ENCODE peak calls at places on chromosomes 13 and 19, in nine cellular contexts. B is H1, A is A549, W is endothelial cell of umbilical vein, O is GM12878, Q is HCT116, C is K562, V is SK-N-SH, R is HepG2. X is an unnamed sample.

GRCh38 chr19:13056052-13056660 is 46.5 kb downstream of the LYL1 start:
- DNase-seq in W (no peak), R (no peak), A (no peak), O (no peak), B (peak; percentile 70), C (no peak), V (peak; percentile 85), Q (peak; percentile 64), X (no peak)

GRCh38 chr19:21256722-21257121 is 72.5 kb downstream of the ZNF708 start:
- DNase-seq in R (peak; percentile 48), W (no peak), V (peak; percentile 20), B (no peak), C (peak; percentile 8), A (peak; percentile 68), O (no peak), Q (peak; percentile 23), X (peak; percentile 33)

GRCh38 chr13:57633141-57633949 is 1.8 kb downstream of the PCDH17 start:
- DNase-seq in C (no peak), O (no peak), Q (no peak), B (peak; percentile 93), R (no peak), V (peak; percentile 79), A (no peak), W (peak; percentile 51), X (no peak)

GRCh38 chr19:48539503-48540096 is 12.4 kb upstream of the SULT2B1 start:
- DNase-seq in A (peak; percentile 94), Q (no peak), B (no peak), R (no peak), V (peak; percentile 63), W (peak; percentile 10), O (no peak), C (no peak), X (peak; percentile 49)

GRCh38 chr19:27679399-27679798 is 1533.6 kb downstream of the UQCRFS1 start:
- DNase-seq in W (no peak), V (no peak), C (no peak), Q (no peak), B (no peak), O (no peak), A (no peak), R (no peak), X (no peak)

GRCh38 chr19:35055715-35056179 is 14.2 kb downstream of the HPN start:
- DNase-seq in R (no peak), B (peak; percentile 75), O (no peak), Q (no peak), A (peak; percentile 51), V (no peak), W (no peak), C (peak; percentile 42), X (no peak)

GRCh38 chr13:32051156-32051555 is 19.6 kb downstream of the FRY start:
- DNase-seq in W (no peak), R (no peak), O (no peak), V (no peak), B (no peak), A (no peak), Q (no peak), C (no peak), X (no peak)

GRCh38 chr13:75329723-75330122 is 152.2 kb downstream of the TBC1D4 start:
- DNase-seq in O (no peak), C (no peak), W (no peak), Q (no peak), V (no peak), B (no peak), R (peak; percentile 70), A (no peak), X (no peak)

GRCh38 chr19:10230155-10230903 is 802 bp downstream of the S1PR2 start:
- DNase-seq in O (no peak), R (no peak), Q (no peak), V (peak; percentile 83), C (peak; percentile 71), B (peak; percentile 83), A (no peak), W (no peak), X (peak; percentile 55)
- TF ChIP-seq CTCF in O (peak; percentile 7), R (no peak), Q (no peak), V (no peak), C (no peak), B (no peak), A (no peak), W (peak; percentile 1), X (no peak)

GRCh38 chr13:48411281-48412099 is 1.4 kb downstream of the LPAR6 start:
- DNase-seq in O (no peak), B (no peak), V (no peak), C (no peak), Q (no peak), W (peak; percentile 59), R (no peak), A (no peak), X (peak; percentile 17)

GRCh38 chr13:48412881-48413351 is at the start of gene LPAR6:
- DNase-seq in R (peak; percentile 95), W (peak; percentile 88), C (no peak), V (no peak), A (peak; percentile 68), Q (no peak), B (no peak), O (no peak), X (peak; percentile 67)

GRCh38 chr13:48410199-48410598 is 2.7 kb downstream of the LPAR6 start:
- DNase-seq in V (no peak), B (no peak), R (no peak), O (no peak), Q (no peak), C (no peak), W (peak; percentile 61), A (no peak), X (no peak)

GRCh38 chr13:48414501-48414900 is 1.6 kb upstream of the LPAR6 start:
- DNase-seq in R (no peak), C (no peak), Q (no peak), A (no peak), O (no peak), B (no peak), W (no peak), V (no peak), X (no peak)

GRCh38 chr13:48412100-48412556 is 785 bp downstream of the LPAR6 start:
- DNase-seq in B (no peak), W (peak; percentile 64), R (no peak), C (no peak), Q (no peak), A (peak; percentile 19), V (no peak), O (no peak), X (peak; percentile 18)
- TF ChIP-seq MAX in B (no peak), W (no peak), R (no peak), C (no peak), Q (no peak), A (no peak), V (no peak), O (no peak), X (no peak)

GRCh38 chr19:31083122-31083521 is 266.1 kb downstream of the TSHZ3 start:
- DNase-seq in B (no peak), Q (no peak), W (no peak), A (no peak), O (no peak), C (no peak), V (no peak), R (no peak), X (no peak)
- H3K4me3 ChIP-seq in B (no peak overlapping the region), Q (no peak overlapping the region), W (no peak overlapping the region), A (no peak overlapping the region), O (no peak overlapping the region), C (no peak overlapping the region), V (no peak overlapping the region), R (no peak overlapping the region), X (no peak overlapping the region)

GRCh38 chr13:30466841-30467252 is 1.1 kb upstream of the HMGB1 start:
- DNase-seq in W (no peak), Q (no peak), C (no peak), A (no peak), O (no peak), V (no peak), R (no peak), B (no peak), X (peak; percentile 87)

GRCh38 chr13:30464496-30465351 is 1.0 kb downstream of the HMGB1 start:
- DNase-seq in A (peak; percentile 80), C (peak; percentile 62), R (peak; percentile 65), V (peak; percentile 90), O (no peak), B (peak; percentile 56), W (no peak), Q (no peak), X (peak; percentile 89)

GRCh38 chr13:30463820-30464495 is 1.8 kb downstream of the HMGB1 start:
- DNase-seq in A (peak; percentile 46), W (peak; percentile 84), B (no peak), C (peak; percentile 7), V (no peak), R (peak; percentile 70), O (no peak), Q (no peak), X (peak; percentile 73)

GRCh38 chr13:30466358-30466714 is 600 bp upstream of the HMGB1 start:
- DNase-seq in R (no peak), V (no peak), B (no peak), O (no peak), A (peak; percentile 10), W (no peak), C (no peak), Q (no peak), X (no peak)

GRCh38 chr13:30465541-30466357 is at the start of gene HMGB1:
- DNase-seq in B (peak; percentile 94), Q (peak; percentile 98), V (peak; percentile 88), O (peak; percentile 97), C (peak; percentile 93), R (peak; percentile 98), W (peak; percentile 98), A (peak; percentile 97), X (peak; percentile 100)
- TF ChIP-seq CTCF in B (no peak), Q (no peak), V (no peak), O (no peak), C (no peak), R (no peak), W (no peak), A (no peak), X (no peak)

GRCh38 chr13:79450110-79450509 is 30.8 kb upstream of the NDFIP2 start:
- DNase-seq in C (no peak), V (no peak), Q (no peak), B (no peak), W (no peak), A (no peak), O (no peak), R (no peak), X (no peak)
- TF ChIP-seq MAX in C (no peak), V (no peak), Q (no peak), B (no peak), W (no peak), A (no peak), O (no peak), R (no peak), X (no peak)